ENCODE peak calls at places on chromosomes 12 and 14, in nine cellular contexts. K, L, J, N, P, F, B, E and C are unnamed samples.

GRCh38 chr12:117012189-117012805 is 86.9 kb downstream of the TESC start:
- DNase-seq in K (no peak), L (no peak), J (peak; percentile 54), N (no peak), P (no peak), F (no peak), B (no peak), E (peak; percentile 71), C (no peak)

GRCh38 chr14:99899578-99900178 is 106.5 kb downstream of the EML1 start:
- DNase-seq in K (no peak), L (no peak), J (peak; percentile 80), N (no peak), P (no peak), F (no peak), B (no peak), E (peak; percentile 47), C (no peak)

GRCh38 chr14:31113794-31114193 is 87.6 kb upstream of the STRN3 start:
- DNase-seq in K (no peak), L (no peak), J (no peak), N (no peak), P (no peak), F (no peak), B (no peak), E (no peak), C (no peak)

GRCh38 chr12:1591029-1591428 is 3.4 kb downstream of the FBXL14 start:
- DNase-seq in K (no peak), L (no peak), J (peak; percentile 56), N (no peak), P (no peak), F (no peak), B (no peak), E (peak; percentile 68), C (no peak)

GRCh38 chr14:64387232-64387737 is 868 bp upstream of the MTHFD1 start:
- DNase-seq in K (no peak), L (no peak), J (peak; percentile 46), N (no peak), P (no peak), F (no peak), B (no peak), E (peak; percentile 59), C (no peak)

GRCh38 chr12:78179346-78179745 is 348.7 kb downstream of the NAV3 start:
- DNase-seq in K (no peak), L (no peak), J (no peak), N (no peak), P (no peak), F (no peak), B (no peak), E (no peak), C (no peak)

GRCh38 chr12:71183018-71183417 is 25.2 kb upstream of the TSPAN8 start:
- DNase-seq in K (no peak), L (no peak), J (peak; percentile 2), N (no peak), P (no peak), F (no peak), B (no peak), E (peak; percentile 39), C (no peak)

GRCh38 chr14:61454545-61454944 is 133.2 kb downstream of the PRKCH start:
- DNase-seq in K (no peak), L (no peak), J (no peak), N (no peak), P (peak; percentile 62), F (no peak), B (no peak), E (no peak), C (no peak)

DNA sequence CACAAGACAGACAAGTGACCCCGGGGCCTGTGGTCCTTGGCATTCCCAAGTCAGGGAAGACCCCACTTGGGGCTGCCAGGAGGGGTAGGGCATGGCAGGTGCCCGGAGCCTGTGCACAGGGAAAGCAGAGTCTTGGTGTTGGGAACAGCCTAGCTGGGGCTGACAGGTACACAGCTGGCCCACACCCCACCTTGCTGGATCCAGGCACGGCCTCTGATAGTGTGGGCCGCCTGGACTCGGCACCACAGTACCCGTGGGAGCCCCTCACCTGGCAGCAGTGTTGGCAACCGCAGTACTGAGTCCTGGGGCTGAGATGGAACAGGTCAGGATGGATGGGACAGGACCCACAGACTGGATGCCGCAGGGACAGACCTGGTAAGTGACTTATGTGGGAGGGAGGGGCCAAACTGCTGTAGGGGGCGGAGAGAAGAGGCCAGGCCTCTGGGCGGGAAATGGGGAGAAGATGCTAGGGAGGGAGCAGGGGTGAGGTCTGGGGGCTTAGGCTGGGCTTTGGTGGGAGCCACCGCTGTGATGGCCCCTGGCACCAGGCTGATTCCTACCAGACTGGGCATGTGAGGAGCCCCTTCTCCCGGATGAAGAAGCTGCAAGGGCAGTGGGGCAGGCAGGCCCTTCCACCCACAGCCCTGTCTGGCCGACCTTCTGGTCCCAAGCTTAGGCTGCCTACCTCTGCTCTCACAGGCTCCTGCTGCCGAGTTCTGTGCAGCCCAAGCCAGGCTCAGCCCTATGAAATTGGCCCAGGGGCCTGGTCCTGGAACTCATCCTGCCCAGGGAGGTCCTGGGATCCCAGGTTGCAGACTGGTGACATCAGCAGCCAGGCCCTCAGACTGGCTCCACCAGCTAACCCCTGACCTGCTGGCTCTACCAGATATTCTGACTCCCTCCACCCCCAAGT is at the start of gene TGM1:
- DNase-seq in K (no peak), L (no peak), J (no peak), N (no peak), P (no peak), F (no peak), B (no peak), E (no peak), C (no peak)
- H3K4me3 ChIP-seq in K (no peak within 1 kb of the TSS), L (no peak within 1 kb of the TSS), J (no peak within 1 kb of the TSS), N (no peak within 1 kb of the TSS), P (no peak within 1 kb of the TSS), F (no peak within 1 kb of the TSS), B (no peak within 1 kb of the TSS), E (no peak within 1 kb of the TSS), C (no peak within 1 kb of the TSS)

GRCh38 chr12:3646561-3647241 is 106.2 kb downstream of the CRACR2A start:
- DNase-seq in K (no peak), L (no peak), J (no peak), N (no peak), P (peak; percentile 33), F (no peak), B (no peak), E (no peak), C (no peak)
- H3K27me3 ChIP-seq in K (no peaks in the 10 kb centered on the region), L (no peaks in the 10 kb centered on the region), J (no peaks in the 10 kb centered on the region), N (no peaks in the 10 kb centered on the region), P (no peaks in the 10 kb centered on the region), F (no peaks in the 10 kb centered on the region), B (peaks cover 5% of the 10 kb centered on the region), E (no peaks in the 10 kb centered on the region), C (no peaks in the 10 kb centered on the region)

GRCh38 chr14:105647784-105648608 is 121.6 kb downstream of the TMEM121 start:
- DNase-seq in K (no peak), L (no peak), J (no peak), N (no peak), P (no peak), F (no peak), B (no peak), E (no peak), C (no peak)

GRCh38 chr14:105641075-105641937 is 114.9 kb downstream of the TMEM121 start:
- DNase-seq in K (no peak), L (no peak), J (no peak), N (no peak), P (no peak), F (no peak), B (no peak), E (no peak), C (no peak)

DNA sequence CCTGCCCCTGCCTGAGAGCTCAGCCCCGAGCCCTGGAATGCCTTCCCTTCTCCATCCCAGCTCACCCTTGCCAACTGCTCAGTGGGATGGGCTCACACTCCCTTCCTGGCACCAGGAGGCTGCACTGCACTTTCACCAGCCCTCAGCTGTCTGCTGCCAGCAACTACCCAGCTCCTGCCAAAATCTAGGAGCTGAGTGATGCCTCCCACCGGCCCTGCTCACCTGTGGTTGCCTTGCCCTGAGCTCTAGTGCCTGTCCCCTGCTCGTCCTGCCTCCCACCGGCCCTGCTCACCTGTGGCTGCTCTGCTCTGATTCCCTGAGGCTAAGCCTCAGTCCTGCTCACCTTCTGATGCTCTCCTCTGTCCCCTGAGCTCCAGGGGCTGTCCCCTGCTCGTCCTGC is 119.8 kb downstream of the TMEM121 start:
- DNase-seq in K (no peak), L (no peak), J (no peak), N (no peak), P (no peak), F (no peak), B (no peak), E (no peak), C (no peak)
- H3K4me3 ChIP-seq in K (peak overlapping the region; percentile 3), L (no peak overlapping the region), J (no peak overlapping the region), N (no peak overlapping the region), P (no peak overlapping the region), F (no peak overlapping the region), B (no peak overlapping the region), E (no peak overlapping the region), C (no peak overlapping the region)

GRCh38 chr12:54136844-54137580 is 51.8 kb downstream of the SMUG1 start:
- DNase-seq in K (no peak), L (no peak), J (no peak), N (no peak), P (no peak), F (peak; percentile 32), B (no peak), E (peak; percentile 84), C (no peak)
- H3K27me3 ChIP-seq in K (no peaks in the 10 kb centered on the region), L (no peaks in the 10 kb centered on the region), J (no peaks in the 10 kb centered on the region), N (no peaks in the 10 kb centered on the region), P (no peaks in the 10 kb centered on the region), F (no peaks in the 10 kb centered on the region), B (peaks cover 70% of the 10 kb centered on the region), E (no peaks in the 10 kb centered on the region), C (peaks cover 60% of the 10 kb centered on the region)

GRCh38 chr14:39416072-39416471 is 16.2 kb downstream of the FBXO33 start:
- DNase-seq in K (no peak), L (no peak), J (no peak), N (no peak), P (no peak), F (no peak), B (no peak), E (no peak), C (no peak)

GRCh38 chr14:39422243-39422642 is 10.0 kb downstream of the FBXO33 start:
- DNase-seq in K (no peak), L (no peak), J (no peak), N (no peak), P (no peak), F (no peak), B (no peak), E (no peak), C (no peak)

GRCh38 chr14:39419272-39419671 is 13.0 kb downstream of the FBXO33 start:
- DNase-seq in K (no peak), L (no peak), J (no peak), N (no peak), P (no peak), F (no peak), B (no peak), E (peak; percentile 26), C (no peak)

DNA sequence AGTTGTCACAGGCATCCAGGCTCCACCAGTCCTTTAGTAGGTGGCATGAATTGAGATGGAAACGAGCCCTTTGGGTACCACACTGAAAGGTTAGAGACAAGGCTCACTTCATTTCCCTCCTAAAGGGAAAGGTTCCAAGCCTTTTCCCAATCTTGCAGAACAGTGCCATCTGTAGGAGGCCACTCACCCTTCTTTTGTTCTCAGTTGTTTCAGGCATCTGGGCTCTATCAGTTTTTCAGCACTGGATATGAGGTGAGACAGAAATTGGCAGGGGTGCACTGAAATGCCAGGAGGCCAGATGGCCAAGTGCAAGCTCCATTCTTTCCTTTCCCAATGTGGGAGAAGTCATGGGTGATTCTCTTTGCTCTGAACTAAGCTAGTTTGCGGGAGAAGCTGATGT is 15.2 kb downstream of the FBXO33 start:
- DNase-seq in K (no peak), L (no peak), J (no peak), N (no peak), P (no peak), F (peak; percentile 49), B (no peak), E (peak; percentile 50), C (no peak)
- H3K4me3 ChIP-seq in K (no peak overlapping the region), L (no peak overlapping the region), J (no peak overlapping the region), N (no peak overlapping the region), P (no peak overlapping the region), F (no peak overlapping the region), B (no peak overlapping the region), E (no peak overlapping the region), C (no peak overlapping the region)